ENCODE peak calls at places on chromosome 5, in four cellular contexts. F is HepG2, N is GM12878, E is K562. P is an unnamed sample.

GRCh38 chr5:72325566-72326297 is 5.6 kb downstream of the PTCD2 start:
- DNase-seq in F (no peak), N (no peak), E (no peak), P (no peak)

GRCh38 chr5:4442221-4442620 is 697.9 kb upstream of the ADAMTS16 start:
- DNase-seq in F (no peak), N (no peak), E (no peak), P (no peak)

GRCh38 chr5:33762859-33763258 is 128.9 kb downstream of the ADAMTS12 start:
- DNase-seq in F (no peak), N (no peak), E (no peak), P (no peak)

GRCh38 chr5:67268233-67269011 is 71.8 kb upstream of the CD180 start:
- DNase-seq in F (peak), N (no peak), E (no peak), P (no peak)

GRCh38 chr5:130923543-130924159 is 241.4 kb downstream of the HINT1 start:
- DNase-seq in F (no peak), N (no peak), E (no peak), P (no peak)

GRCh38 chr5:174354571-174354970 is 309.1 kb downstream of the NSG2 start:
- DNase-seq in F (no peak), N (no peak), E (no peak), P (no peak)

GRCh38 chr5:144944936-144945335 is 774.3 kb downstream of the KCTD16 start:
- DNase-seq in F (no peak), N (no peak), E (no peak), P (no peak)

GRCh38 chr5:179558912-179559279 is 8.5 kb downstream of the RUFY1 start:
- DNase-seq in F (peak), N (no peak), E (no peak), P (peak)

GRCh38 chr5:149166591-149167100 is 25.4 kb downstream of the ABLIM3 start:
- DNase-seq in F (no peak), N (no peak), E (no peak), P (no peak)

GRCh38 chr5:75367401-75367800 is 30.4 kb downstream of the HMGCR start:
- DNase-seq in F (no peak), N (no peak), E (no peak), P (no peak)

GRCh38 chr5:39517800-39518199 is 93.0 kb upstream of the DAB2 start:
- DNase-seq in F (no peak), N (no peak), E (no peak), P (no peak)

GRCh38 chr5:59123595-59124561 is 541.0 kb downstream of the RAB3C start:
- DNase-seq in F (no peak), N (peak), E (no peak), P (no peak)

GRCh38 chr5:55911784-55912653 is 60.9 kb downstream of the IL31RA start:
- DNase-seq in F (no peak), N (no peak), E (no peak), P (no peak)

GRCh38 chr5:172707285-172708182 is 63.5 kb downstream of the DUSP1 start:
- DNase-seq in F (peak), N (no peak), E (peak), P (peak)

GRCh38 chr5:59479084-59479483 is 414.4 kb downstream of the PDE4D start:
- DNase-seq in F (no peak), N (no peak), E (no peak), P (no peak)

GRCh38 chr5:72121753-72122445 is 14.6 kb downstream of the MAP1B start:
- DNase-seq in F (no peak), N (no peak), E (no peak), P (no peak)

GRCh38 chr5:17223375-17224185 is 6.1 kb downstream of the BASP1 start:
- DNase-seq in F (no peak), N (no peak), E (no peak), P (no peak)

GRCh38 chr5:17222679-17223078 is 5.2 kb downstream of the BASP1 start:
- DNase-seq in F (no peak), N (no peak), E (no peak), P (no peak)

GRCh38 chr5:17219431-17219830 is 2.0 kb downstream of the BASP1 start:
- DNase-seq in F (no peak), N (no peak), E (no peak), P (no peak)

GRCh38 chr5:17224858-17225436 is 7.5 kb downstream of the BASP1 start:
- DNase-seq in F (no peak), N (peak), E (no peak), P (no peak)

DNA sequence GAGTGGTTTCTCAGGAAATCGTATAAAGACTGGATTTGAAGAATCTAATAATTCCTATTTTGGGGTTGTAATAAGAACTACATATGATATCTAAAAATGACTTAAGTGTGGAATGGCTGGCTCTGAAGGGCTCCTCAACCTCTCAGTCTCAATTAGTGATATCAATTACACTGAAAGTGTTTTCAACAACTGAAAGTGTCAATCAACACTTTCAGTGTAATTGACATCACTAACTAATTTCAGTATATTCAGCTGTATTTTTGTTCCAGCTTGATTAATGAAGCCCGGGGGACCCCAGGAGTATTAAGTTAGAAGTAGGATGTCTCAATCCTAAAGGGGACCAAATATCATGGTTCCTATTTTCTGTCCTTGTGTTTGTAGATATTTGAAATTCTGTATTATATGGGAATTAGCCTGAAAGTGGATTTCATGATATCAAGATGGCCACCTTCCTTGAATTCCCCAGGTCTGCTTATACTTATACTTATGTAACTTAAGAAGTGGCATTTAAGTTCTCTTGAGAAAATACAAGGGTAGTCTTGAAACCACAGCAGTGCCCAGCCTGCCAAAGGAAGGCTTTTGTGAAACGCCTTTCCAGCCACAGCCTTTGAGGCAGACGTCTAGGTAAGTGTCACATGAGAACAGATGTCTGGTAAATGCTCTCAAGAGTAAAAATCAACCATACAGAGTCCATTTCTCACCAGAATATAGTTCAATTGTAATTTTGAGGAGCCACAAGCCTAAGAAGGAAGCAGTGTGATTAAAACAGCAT is 4.6 kb downstream of the BASP1 start:
- DNase-seq in F (no peak), N (no peak), E (no peak), P (no peak)
- TF ChIP-seq FOXK2 in F (no peak), N (no peak), E (no peak), P (no peak)

GRCh38 chr5:2914022-2914661 is 162.7 kb upstream of the IRX2 start:
- DNase-seq in F (no peak), N (no peak), E (no peak), P (no peak)

GRCh38 chr5:2910401-2911175 is 159.1 kb upstream of the IRX2 start:
- DNase-seq in F (no peak), N (no peak), E (no peak), P (no peak)

GRCh38 chr5:2914991-2915484 is 163.6 kb upstream of the IRX2 start:
- DNase-seq in F (no peak), N (no peak), E (peak), P (no peak)

GRCh38 chr5:2912741-2913140 is 161.3 kb upstream of the IRX2 start:
- DNase-seq in F (no peak), N (no peak), E (no peak), P (no peak)

DNA sequence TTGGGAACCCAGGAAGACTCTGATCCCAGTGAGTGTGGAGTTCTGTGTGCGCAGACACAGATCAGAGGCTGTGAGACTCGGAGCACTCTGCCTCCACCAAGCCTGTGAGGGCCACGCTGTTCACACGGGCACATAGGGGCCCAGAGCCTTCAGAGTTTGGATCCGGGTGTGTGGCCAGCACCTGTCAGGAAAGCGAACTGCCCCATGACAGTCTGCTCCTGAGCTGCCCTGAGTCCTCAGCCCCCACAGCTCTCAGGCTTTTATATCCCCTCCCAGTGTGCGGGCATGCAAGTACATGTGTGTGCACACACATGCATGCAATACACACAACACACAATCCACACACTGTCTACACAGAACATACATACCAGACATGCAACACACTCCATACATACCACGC is 161.8 kb upstream of the IRX2 start:
- DNase-seq in F (no peak), N (no peak), E (no peak), P (no peak)
- TF ChIP-seq FOXK2 in F (no peak), N (no peak), E (no peak), P (no peak)

DNA sequence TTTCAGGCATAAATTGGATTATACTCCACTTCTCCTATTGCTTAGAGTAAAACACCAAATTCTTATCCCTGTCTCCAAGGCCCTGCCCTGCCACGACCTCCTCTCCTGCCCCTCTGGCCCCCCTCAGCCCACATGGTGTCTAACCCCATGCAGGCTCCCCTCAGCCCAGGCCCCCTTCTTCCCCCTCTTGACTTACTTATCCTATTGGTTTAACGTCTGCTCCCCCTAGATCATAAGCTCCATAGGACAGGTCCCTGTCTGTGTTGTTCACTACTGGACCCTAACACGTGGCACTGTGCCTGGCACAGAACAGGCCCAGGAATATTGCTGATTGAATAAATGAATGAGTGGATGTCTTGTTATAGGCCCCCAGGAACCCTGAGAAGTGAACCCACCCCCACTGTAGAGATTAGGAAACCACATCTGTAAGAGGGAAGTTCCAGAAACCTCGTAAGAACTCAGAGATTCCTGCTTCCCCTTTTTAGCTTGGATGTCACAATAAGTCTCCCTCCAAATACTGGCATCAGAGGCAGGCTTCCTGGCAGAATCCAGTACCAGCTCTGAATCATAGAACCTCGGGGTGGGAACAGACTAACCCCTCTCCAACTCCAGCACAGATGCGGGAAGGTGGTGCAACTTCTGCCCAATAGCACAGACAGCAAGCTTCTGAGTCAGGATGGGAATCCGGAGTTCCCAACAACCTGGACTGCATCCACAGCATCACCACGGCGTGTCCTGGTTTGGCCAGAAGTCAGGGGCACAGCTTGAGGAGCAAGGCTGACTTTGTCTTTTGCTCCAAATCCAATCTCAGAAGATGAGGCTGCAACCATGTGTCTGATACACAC is 31.5 kb downstream of the HRH2 start:
- DNase-seq in F (no peak), N (no peak), E (no peak), P (no peak)
- TF ChIP-seq FOXK2 in F (no peak), N (no peak), E (no peak), P (no peak)

GRCh38 chr5:137575847-137576246 is 76.7 kb upstream of the SPOCK1 start:
- DNase-seq in F (no peak), N (no peak), E (no peak), P (no peak)
- TF ChIP-seq FOXK2 in F (no peak), N (no peak), E (no peak), P (no peak)

DNA sequence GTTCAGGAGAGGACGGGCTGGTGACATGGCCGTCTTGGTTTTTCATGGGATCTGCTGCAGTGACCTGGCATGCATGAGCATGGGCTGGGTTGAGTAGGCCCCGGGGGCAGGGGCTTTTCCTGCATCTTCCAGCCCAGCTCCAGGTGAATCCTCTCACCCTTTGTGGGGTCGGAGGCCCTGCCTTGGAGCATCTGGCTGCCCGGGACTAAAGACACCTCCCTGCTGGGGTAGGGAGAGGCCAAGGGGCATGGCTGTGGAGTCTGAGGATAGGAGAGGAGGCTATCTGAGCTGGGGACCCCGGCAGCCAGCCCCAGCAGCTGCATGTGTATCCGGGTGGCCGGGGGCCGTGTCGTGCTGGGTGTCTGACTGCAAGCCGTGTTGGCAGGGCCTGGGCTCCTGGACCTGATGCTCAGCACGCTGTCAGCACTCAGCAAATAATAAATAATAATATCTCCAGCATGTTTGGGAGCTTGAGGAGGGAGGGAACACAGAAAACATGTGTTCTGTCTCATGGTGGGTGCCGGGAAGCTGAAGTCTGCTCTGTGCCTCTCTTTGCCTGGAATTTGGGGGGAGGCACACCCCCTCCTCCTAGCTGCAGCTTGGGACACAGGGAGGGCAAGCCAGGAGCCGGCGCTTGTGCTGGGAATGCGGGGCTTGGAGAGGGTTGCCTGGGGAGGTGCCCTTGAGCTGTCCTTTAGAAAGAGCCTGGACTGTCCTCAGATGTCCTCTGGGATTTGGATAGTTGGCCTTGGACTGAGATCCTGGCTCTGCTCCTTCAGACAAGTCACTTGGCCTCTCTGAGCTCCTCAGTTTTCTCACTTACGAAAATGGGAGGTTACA is 28.4 kb upstream of the PITX1 start:
- DNase-seq in F (no peak), N (no peak), E (no peak), P (no peak)
- TF ChIP-seq FOXK2 in F (no peak), N (no peak), E (no peak), P (no peak)

DNA sequence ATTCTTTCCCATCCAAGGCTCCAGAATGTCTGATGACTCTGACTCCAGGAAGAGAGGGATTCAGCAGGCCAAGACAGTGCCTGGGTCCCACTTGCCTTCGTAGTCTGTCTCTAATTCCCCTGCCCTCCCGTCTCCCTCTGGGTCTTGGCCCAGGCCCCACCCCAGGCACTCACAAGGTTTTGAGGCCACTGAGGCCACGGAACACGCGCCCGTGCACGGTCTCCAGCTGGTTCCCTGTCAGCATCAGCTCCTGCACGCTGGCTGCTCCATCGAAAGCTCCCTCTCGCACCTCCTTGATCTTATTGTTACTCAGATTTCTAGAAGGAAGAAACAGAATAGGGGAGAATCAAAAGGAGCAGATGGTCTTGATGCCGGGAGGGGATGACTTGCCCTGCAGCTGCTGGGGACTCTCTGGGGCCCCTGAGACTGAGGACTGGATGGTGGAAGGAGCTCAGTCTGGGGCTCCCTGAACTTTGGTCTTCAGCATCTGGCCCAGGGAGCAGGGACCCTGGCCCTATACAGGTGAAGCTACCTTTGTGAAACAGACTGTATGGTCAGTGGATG is 174.6 kb upstream of the PANK3 start:
- DNase-seq in F (no peak), N (no peak), E (no peak), P (no peak)
- TF ChIP-seq FOXK2 in F (no peak), N (no peak), E (no peak), P (no peak)

GRCh38 chr5:54558362-54558761 is 40.8 kb downstream of the SNX18 start:
- DNase-seq in F (no peak), N (no peak), E (no peak), P (no peak)
- TF ChIP-seq FOXK2 in F (no peak), N (no peak), E (no peak), P (no peak)

GRCh38 chr5:110161162-110161561 is 471.4 kb downstream of the MAN2A1 start:
- DNase-seq in F (no peak), N (no peak), E (no peak), P (no peak)
- TF ChIP-seq FOXK2 in F (no peak), N (no peak), E (no peak), P (no peak)

DNA sequence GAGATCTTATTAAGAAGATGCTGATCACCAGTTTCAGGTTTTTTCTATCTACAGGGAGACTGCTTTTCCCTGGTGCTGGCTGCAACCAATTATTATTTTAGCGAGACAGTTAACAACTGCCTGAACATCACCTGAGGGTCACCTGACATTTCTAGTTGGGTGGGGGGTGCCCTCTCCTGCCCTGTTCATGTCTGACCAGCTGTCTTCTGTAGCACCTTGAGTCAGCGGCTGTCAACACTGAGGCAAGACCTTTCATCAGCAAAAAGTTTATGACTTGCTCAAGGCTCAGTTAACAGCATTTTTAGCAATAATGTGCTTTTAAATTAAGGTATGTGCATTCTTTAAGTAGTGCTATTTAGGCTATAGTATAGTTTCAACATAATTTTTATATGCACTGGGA is 58.0 kb downstream of the ADCY2 start:
- DNase-seq in F (no peak), N (no peak), E (no peak), P (no peak)
- TF ChIP-seq FOXK2 in F (no peak), N (no peak), E (no peak), P (no peak)

DNA sequence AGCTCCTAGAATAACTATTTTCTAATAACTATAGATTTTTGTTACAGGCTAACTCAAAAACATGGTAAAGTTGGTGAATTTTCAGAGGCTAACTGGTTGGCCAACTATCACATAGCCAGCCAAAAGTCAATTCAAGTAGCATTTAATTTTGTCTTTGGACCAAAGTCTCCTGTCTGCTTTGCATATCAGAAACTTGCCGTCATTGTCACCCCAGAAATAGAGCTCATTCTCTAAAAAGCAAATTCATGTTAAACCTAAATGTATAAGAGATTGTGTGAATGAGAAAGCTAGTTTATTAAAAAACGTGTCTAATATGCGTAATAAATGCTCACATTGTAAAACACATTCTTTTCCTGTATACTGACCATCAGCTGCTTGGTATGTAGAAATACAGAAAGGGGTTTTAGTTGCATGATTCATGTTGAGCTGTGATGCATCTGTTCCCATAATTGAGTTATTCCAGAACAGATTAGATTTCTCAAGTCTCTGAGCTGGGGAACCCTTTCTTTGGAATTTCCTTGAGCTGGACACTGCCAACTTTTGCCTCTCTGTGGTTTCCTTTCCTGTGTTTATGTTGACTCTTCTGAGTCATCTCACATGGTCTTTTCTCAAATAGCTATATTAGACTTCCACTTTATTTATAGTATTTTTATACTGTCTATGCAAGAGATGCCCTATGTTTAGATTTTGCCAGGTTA is 7.3 kb downstream of the SRFBP1 start:
- DNase-seq in F (no peak), N (no peak), E (peak), P (no peak)
- TF ChIP-seq FOXK2 in F (no peak), N (no peak), E (no peak), P (no peak)

P was measured in HEK293T.